ENCODE peak calls at places on chromosomes 13 and 19, in ten cellular contexts. M is uterus; L is GM23248; R is NCI-H1048; P is NCI-H345; E is stimulated activated CD4-positive, alpha-beta T cell treated with anti-CD3 and anti-CD28 coated beads, TNF-alpha, amount 100 ng/mL, for 1 hour; G is upper lobe of right lung; X is MG63; Z is EH; N is hepatic stellate cell. Q is an unnamed sample.

GRCh38 chr19:10784257-10784656 is 51.8 kb downstream of the TMED1 start:
- DNase-seq in M (no peak), L (no peak), R (no peak), P (no peak), E (no peak), G (no peak), X (no peak), Z (no peak), N (no peak), Q (no peak)

GRCh38 chr19:23810496-23810895 is 51.8 kb upstream of the ZNF681 start:
- DNase-seq in M (no peak), L (no peak), R (no peak), P (no peak), E (no peak), G (no peak), X (no peak), Z (peak; percentile 4), N (no peak), Q (no peak)

GRCh38 chr19:49767967-49768581 is 1.3 kb downstream of the AP2A1 start:
- DNase-seq in M (no peak), L (peak; percentile 45), R (no peak), P (no peak), E (no peak), G (no peak), X (no peak), Z (no peak), N (peak; percentile 26), Q (no peak)

GRCh38 chr19:46860846-46861690 is at the start of gene ARHGAP35:
- DNase-seq in M (peak; percentile 30), L (peak; percentile 87), R (no peak), P (peak; percentile 84), E (peak; percentile 66), G (peak; percentile 72), X (peak; percentile 30), Z (no peak), N (peak; percentile 87), Q (no peak)

GRCh38 chr13:20942938-20943518 is 40.5 kb upstream of the XPO4 start:
- DNase-seq in M (peak; percentile 30), L (no peak), R (no peak), P (no peak), E (no peak), G (no peak), X (no peak), Z (no peak), N (no peak), Q (no peak)

GRCh38 chr19:50461066-50461875 is 15.0 kb upstream of the EMC10 start:
- DNase-seq in M (no peak), L (peak; percentile 79), R (no peak), P (peak; percentile 50), E (peak; percentile 15), G (peak; percentile 78), X (peak; percentile 55), Z (peak; percentile 65), N (peak; percentile 91), Q (no peak)

GRCh38 chr19:2869618-2870017 is 2.5 kb downstream of the ZNF556 start:
- DNase-seq in M (no peak), L (no peak), R (no peak), P (no peak), E (no peak), G (no peak), X (no peak), Z (peak; percentile 10), N (no peak), Q (no peak)

GRCh38 chr13:99681695-99682094 is 180.4 kb downstream of the TM9SF2 start:
- DNase-seq in M (no peak), L (no peak), R (no peak), P (no peak), E (no peak), G (no peak), X (no peak), Z (no peak), N (no peak), Q (no peak)

GRCh38 chr19:17796013-17796837 is 1.3 kb downstream of the B3GNT3 start:
- DNase-seq in M (no peak), L (no peak), R (no peak), P (no peak), E (no peak), G (no peak), X (no peak), Z (no peak), N (no peak), Q (no peak)

GRCh38 chr13:38883783-38884182 is 106.8 kb downstream of the STOML3 start:
- DNase-seq in M (no peak), L (peak; percentile 33), R (no peak), P (no peak), E (no peak), G (no peak), X (no peak), Z (no peak), N (no peak), Q (no peak)

GRCh38 chr13:53250272-53250875 is 221.8 kb downstream of the OLFM4 start:
- DNase-seq in M (no peak), L (peak; percentile 85), R (peak; percentile 27), P (peak; percentile 80), E (no peak), G (no peak), X (no peak), Z (peak; percentile 71), N (peak; percentile 22), Q (no peak)

GRCh38 chr19:32404939-32405430 is 585 bp upstream of the DPY19L3 start:
- DNase-seq in M (peak; percentile 56), L (peak; percentile 55), R (no peak), P (no peak), E (no peak), G (peak; percentile 87), X (peak; percentile 69), Z (peak; percentile 56), N (peak; percentile 36), Q (no peak)

GRCh38 chr19:3981373-3981735 is 3.9 kb downstream of the EEF2 start:
- DNase-seq in M (no peak), L (peak; percentile 39), R (no peak), P (no peak), E (no peak), G (no peak), X (no peak), Z (no peak), N (no peak), Q (no peak)

GRCh38 chr13:52615817-52616216 is 26.4 kb upstream of the HNRNPA1L2 start:
- DNase-seq in M (no peak), L (no peak), R (no peak), P (no peak), E (no peak), G (no peak), X (no peak), Z (no peak), N (peak; percentile 9), Q (no peak)

GRCh38 chr19:55461974-55462628 is 659 bp upstream of the ISOC2 start:
- DNase-seq in M (no peak), L (peak; percentile 69), R (no peak), P (peak; percentile 26), E (no peak), G (no peak), X (no peak), Z (peak; percentile 50), N (peak; percentile 70), Q (no peak)

GRCh38 chr19:11204943-11205349 is 7.6 kb upstream of the KANK2 start:
- DNase-seq in M (peak; percentile 70), L (no peak), R (no peak), P (no peak), E (no peak), G (no peak), X (peak; percentile 86), Z (peak; percentile 21), N (no peak), Q (no peak)

GRCh38 chr19:35994868-35995654 is at the start of gene SDHAF1:
- DNase-seq in M (peak; percentile 96), L (peak; percentile 98), R (peak; percentile 77), P (peak; percentile 99), E (peak; percentile 78), G (peak; percentile 99), X (peak; percentile 97), Z (peak; percentile 94), N (peak; percentile 98), Q (peak; percentile 67)

GRCh38 chr19:57903298-57904174 is 12.9 kb downstream of the ZNF417 start:
- DNase-seq in M (no peak), L (peak; percentile 76), R (no peak), P (no peak), E (no peak), G (no peak), X (no peak), Z (peak; percentile 47), N (peak; percentile 36), Q (no peak)

GRCh38 chr19:1175020-1175419 is 952 bp upstream of the SBNO2 start:
- DNase-seq in M (no peak), L (no peak), R (no peak), P (no peak), E (no peak), G (no peak), X (no peak), Z (no peak), N (no peak), Q (no peak)

GRCh38 chr13:100195568-100195967 is 106.7 kb downstream of the PCCA start:
- DNase-seq in M (no peak), L (no peak), R (no peak), P (no peak), E (no peak), G (no peak), X (no peak), Z (no peak), N (no peak), Q (no peak)